ENCODE peak calls at places on chromosomes 6 and 20, in ten cellular contexts. One of them, this sample, is unnamed. For H3K9me3, the result is how much of the 10 kb centered on the place peaks cover.

GRCh38 chr20:25276533-25277050 is 28.7 kb downstream of the PYGB start:
- DNase-seq in SK-N-SH: no peak
- DNase-seq in vagina: no peak
- DNase-seq in GM12878: no peak
- DNase-seq in Panc1: no peak
- DNase-seq in HepG2: no peak
- DNase-seq in HCT116: no peak
- DNase-seq in K562: no peak
- DNase-seq in prostate gland: no peak
- DNase-seq in transverse colon: peak
- DNase-seq in this sample: peak

GRCh38 chr20:40314278-40314677 is 374.8 kb downstream of the MAFB start:
- DNase-seq in SK-N-SH: no peak
- DNase-seq in vagina: no peak
- DNase-seq in GM12878: no peak
- DNase-seq in Panc1: no peak
- DNase-seq in HepG2: no peak
- DNase-seq in HCT116: no peak
- DNase-seq in K562: no peak
- DNase-seq in prostate gland: no peak
- DNase-seq in transverse colon: no peak
- DNase-seq in this sample: no peak

GRCh38 chr6:97401533-97401932 is 118.5 kb upstream of the MMS22L start:
- DNase-seq in SK-N-SH: no peak
- DNase-seq in vagina: no peak
- DNase-seq in GM12878: no peak
- DNase-seq in Panc1: no peak
- DNase-seq in HepG2: no peak
- DNase-seq in HCT116: no peak
- DNase-seq in K562: no peak
- DNase-seq in prostate gland: no peak
- DNase-seq in transverse colon: no peak
- DNase-seq in this sample: no peak

GRCh38 chr20:39897058-39897457 is 792.0 kb downstream of the MAFB start:
- DNase-seq in SK-N-SH: no peak
- DNase-seq in vagina: no peak
- DNase-seq in GM12878: no peak
- DNase-seq in Panc1: no peak
- DNase-seq in HepG2: no peak
- DNase-seq in HCT116: no peak
- DNase-seq in K562: no peak
- DNase-seq in prostate gland: no peak
- DNase-seq in transverse colon: no peak
- DNase-seq in this sample: no peak

GRCh38 chr20:35271073-35271882 is 6.6 kb downstream of the MMP24OS start:
- DNase-seq in SK-N-SH: no peak
- DNase-seq in vagina: no peak
- DNase-seq in GM12878: no peak
- DNase-seq in Panc1: no peak
- DNase-seq in HepG2: no peak
- DNase-seq in HCT116: no peak
- DNase-seq in K562: peak
- DNase-seq in prostate gland: no peak
- DNase-seq in transverse colon: no peak
- DNase-seq in this sample: no peak

GRCh38 chr6:8764733-8765132 is 329.4 kb upstream of the SLC35B3 start:
- DNase-seq in SK-N-SH: no peak
- DNase-seq in vagina: no peak
- DNase-seq in GM12878: no peak
- DNase-seq in Panc1: no peak
- DNase-seq in HepG2: no peak
- DNase-seq in HCT116: no peak
- DNase-seq in K562: no peak
- DNase-seq in prostate gland: no peak
- DNase-seq in transverse colon: no peak
- DNase-seq in this sample: no peak

GRCh38 chr6:41768545-41769308 is 11.0 kb downstream of the FRS3 start:
- DNase-seq in SK-N-SH: peak
- DNase-seq in vagina: no peak
- DNase-seq in GM12878: no peak
- DNase-seq in Panc1: no peak
- DNase-seq in HepG2: peak
- DNase-seq in HCT116: no peak
- DNase-seq in K562: peak
- DNase-seq in prostate gland: peak
- DNase-seq in transverse colon: peak
- DNase-seq in this sample: no peak

GRCh38 chr6:148981515-148981914 is 234.7 kb downstream of the UST start:
- DNase-seq in SK-N-SH: no peak
- DNase-seq in vagina: no peak
- DNase-seq in GM12878: no peak
- DNase-seq in Panc1: no peak
- DNase-seq in HepG2: no peak
- DNase-seq in HCT116: no peak
- DNase-seq in K562: no peak
- DNase-seq in prostate gland: no peak
- DNase-seq in transverse colon: no peak
- DNase-seq in this sample: no peak

GRCh38 chr6:128569737-128570438 is 49.5 kb upstream of the PTPRK start:
- DNase-seq in SK-N-SH: no peak
- DNase-seq in vagina: no peak
- DNase-seq in GM12878: no peak
- DNase-seq in Panc1: peak
- DNase-seq in HepG2: no peak
- DNase-seq in HCT116: peak
- DNase-seq in K562: no peak
- DNase-seq in prostate gland: no peak
- DNase-seq in transverse colon: no peak
- DNase-seq in this sample: no peak

GRCh38 chr20:15056231-15056630 is 718.8 kb upstream of the FLRT3 start:
- DNase-seq in SK-N-SH: no peak
- DNase-seq in vagina: no peak
- DNase-seq in GM12878: no peak
- DNase-seq in Panc1: no peak
- DNase-seq in HepG2: no peak
- DNase-seq in HCT116: no peak
- DNase-seq in K562: no peak
- DNase-seq in prostate gland: no peak
- DNase-seq in transverse colon: no peak
- DNase-seq in this sample: no peak

GRCh38 chr6:14074723-14075503 is 42.7 kb upstream of the CD83 start:
- DNase-seq in SK-N-SH: peak
- DNase-seq in vagina: no peak
- DNase-seq in GM12878: no peak
- DNase-seq in Panc1: no peak
- DNase-seq in HepG2: no peak
- DNase-seq in HCT116: no peak
- DNase-seq in K562: no peak
- DNase-seq in prostate gland: no peak
- DNase-seq in transverse colon: no peak
- DNase-seq in this sample: no peak

GRCh38 chr6:44496705-44497369 is 109.3 kb downstream of the CDC5L start:
- DNase-seq in SK-N-SH: no peak
- DNase-seq in vagina: peak
- DNase-seq in GM12878: no peak
- DNase-seq in Panc1: no peak
- DNase-seq in HepG2: no peak
- DNase-seq in HCT116: no peak
- DNase-seq in K562: no peak
- DNase-seq in prostate gland: peak
- DNase-seq in transverse colon: no peak
- DNase-seq in this sample: no peak

DNA sequence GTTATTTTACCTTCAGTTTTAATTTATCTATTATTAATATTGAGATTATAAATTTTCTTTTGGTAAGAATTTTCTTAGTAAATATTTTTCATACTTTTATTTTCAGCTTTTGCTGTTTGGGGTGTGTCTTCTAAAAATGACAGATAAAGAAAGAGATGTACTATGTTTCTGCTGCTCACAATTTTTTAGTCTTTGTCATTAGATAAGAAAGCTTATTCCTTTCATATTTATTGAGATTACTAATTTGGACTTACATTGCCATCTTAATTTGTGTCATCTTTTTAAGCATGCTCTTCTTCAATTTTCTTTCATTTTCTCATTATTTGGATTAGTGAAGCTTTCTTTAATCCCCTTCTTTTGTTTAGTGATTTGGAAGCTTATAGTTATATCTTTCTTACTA is 13.6 kb upstream of the PHACTR2 start:
- DNase-seq in SK-N-SH: no peak
- DNase-seq in vagina: no peak
- DNase-seq in GM12878: no peak
- DNase-seq in Panc1: no peak
- DNase-seq in HepG2: no peak
- DNase-seq in HCT116: no peak
- DNase-seq in K562: no peak
- DNase-seq in prostate gland: no peak
- DNase-seq in transverse colon: no peak
- DNase-seq in this sample: no peak
- H3K9me3 ChIP-seq in SK-N-SH: under half
- H3K9me3 ChIP-seq in vagina: under half
- H3K9me3 ChIP-seq in GM12878: under half
- H3K9me3 ChIP-seq in Panc1: under half
- H3K9me3 ChIP-seq in HepG2: under half
- H3K9me3 ChIP-seq in HCT116: under half
- H3K9me3 ChIP-seq in K562: under half
- H3K9me3 ChIP-seq in prostate gland: under half
- H3K9me3 ChIP-seq in transverse colon: under half
- H3K9me3 ChIP-seq in this sample: under half

GRCh38 chr6:11210386-11211138 is 21.9 kb downstream of the NEDD9 start:
- DNase-seq in SK-N-SH: no peak
- DNase-seq in vagina: no peak
- DNase-seq in GM12878: no peak
- DNase-seq in Panc1: no peak
- DNase-seq in HepG2: no peak
- DNase-seq in HCT116: no peak
- DNase-seq in K562: no peak
- DNase-seq in prostate gland: no peak
- DNase-seq in transverse colon: no peak
- DNase-seq in this sample: no peak

GRCh38 chr6:11211235-11211634 is 21.2 kb downstream of the NEDD9 start:
- DNase-seq in SK-N-SH: no peak
- DNase-seq in vagina: no peak
- DNase-seq in GM12878: no peak
- DNase-seq in Panc1: no peak
- DNase-seq in HepG2: no peak
- DNase-seq in HCT116: no peak
- DNase-seq in K562: no peak
- DNase-seq in prostate gland: no peak
- DNase-seq in transverse colon: no peak
- DNase-seq in this sample: no peak

GRCh38 chr6:11208267-11208666 is 24.2 kb downstream of the NEDD9 start:
- DNase-seq in SK-N-SH: no peak
- DNase-seq in vagina: no peak
- DNase-seq in GM12878: no peak
- DNase-seq in Panc1: no peak
- DNase-seq in HepG2: no peak
- DNase-seq in HCT116: no peak
- DNase-seq in K562: no peak
- DNase-seq in prostate gland: no peak
- DNase-seq in transverse colon: no peak
- DNase-seq in this sample: no peak

GRCh38 chr6:11209369-11209768 is 23.1 kb downstream of the NEDD9 start:
- DNase-seq in SK-N-SH: no peak
- DNase-seq in vagina: no peak
- DNase-seq in GM12878: no peak
- DNase-seq in Panc1: no peak
- DNase-seq in HepG2: no peak
- DNase-seq in HCT116: no peak
- DNase-seq in K562: no peak
- DNase-seq in prostate gland: no peak
- DNase-seq in transverse colon: no peak
- DNase-seq in this sample: no peak

DNA sequence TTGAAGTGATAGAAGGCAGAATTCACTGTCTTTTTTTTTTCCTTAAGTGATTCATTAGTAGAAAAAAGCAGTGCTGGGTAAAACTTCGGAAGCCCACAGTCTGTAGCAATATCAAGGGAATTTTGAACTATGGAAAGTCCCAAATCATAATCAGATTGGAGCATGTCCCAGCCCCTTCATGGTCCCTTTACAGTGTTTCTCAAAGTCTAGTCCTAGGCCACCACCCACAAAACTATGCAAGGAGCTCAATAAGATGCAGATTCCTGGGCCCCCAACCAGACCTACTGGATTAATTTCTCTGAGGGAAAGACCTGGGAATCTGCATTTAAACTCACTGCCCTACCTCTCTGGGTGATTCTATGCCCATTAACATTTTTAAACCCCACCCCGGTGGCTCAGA is 22.5 kb downstream of the NEDD9 start:
- DNase-seq in SK-N-SH: no peak
- DNase-seq in vagina: no peak
- DNase-seq in GM12878: no peak
- DNase-seq in Panc1: no peak
- DNase-seq in HepG2: no peak
- DNase-seq in HCT116: no peak
- DNase-seq in K562: no peak
- DNase-seq in prostate gland: no peak
- DNase-seq in transverse colon: no peak
- DNase-seq in this sample: no peak
- H3K27ac ChIP-seq in SK-N-SH: peak
- H3K27ac ChIP-seq in vagina: peak
- H3K27ac ChIP-seq in GM12878: no peak
- H3K27ac ChIP-seq in Panc1: no peak
- H3K27ac ChIP-seq in HepG2: peak
- H3K27ac ChIP-seq in HCT116: no peak
- H3K27ac ChIP-seq in K562: no peak
- H3K27ac ChIP-seq in prostate gland: no peak
- H3K27ac ChIP-seq in transverse colon: peak
- H3K27ac ChIP-seq in this sample: no peak

DNA sequence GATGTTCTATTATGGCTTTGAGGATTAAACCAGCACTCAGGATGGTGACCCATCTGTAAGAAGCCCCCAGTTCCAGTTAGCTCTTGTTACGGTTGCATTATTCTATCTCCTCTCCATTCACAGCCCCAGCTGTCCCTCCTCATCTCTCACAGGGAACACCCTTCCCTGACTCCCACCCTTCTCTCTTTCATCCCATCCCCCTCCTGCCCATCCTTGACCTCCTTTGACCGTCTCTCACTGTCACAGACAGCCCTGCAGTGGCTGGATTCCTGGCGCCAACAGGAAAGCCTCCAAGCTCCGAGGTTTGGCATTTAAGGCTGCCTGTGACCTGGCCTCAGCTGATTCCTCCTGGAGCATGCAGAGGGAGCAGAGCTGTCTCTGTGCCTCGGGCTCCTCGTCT is 4.2 kb upstream of the BPIFB4 start:
- DNase-seq in SK-N-SH: no peak
- DNase-seq in vagina: no peak
- DNase-seq in GM12878: no peak
- DNase-seq in Panc1: no peak
- DNase-seq in HepG2: no peak
- DNase-seq in HCT116: no peak
- DNase-seq in K562: no peak
- DNase-seq in prostate gland: no peak
- DNase-seq in transverse colon: no peak
- DNase-seq in this sample: no peak
- TF ChIP-seq POLR2AphosphoS5 in SK-N-SH: no peak
- TF ChIP-seq POLR2AphosphoS5 in vagina: no peak
- TF ChIP-seq POLR2AphosphoS5 in GM12878: no peak
- TF ChIP-seq POLR2AphosphoS5 in Panc1: no peak
- TF ChIP-seq POLR2AphosphoS5 in HepG2: no peak
- TF ChIP-seq POLR2AphosphoS5 in HCT116: no peak
- TF ChIP-seq POLR2AphosphoS5 in K562: no peak
- TF ChIP-seq POLR2AphosphoS5 in prostate gland: no peak
- TF ChIP-seq POLR2AphosphoS5 in transverse colon: no peak
- TF ChIP-seq POLR2AphosphoS5 in this sample: no peak

GRCh38 chr20:59650418-59650817 is 46.1 kb downstream of the PHACTR3 start:
- DNase-seq in SK-N-SH: no peak
- DNase-seq in vagina: no peak
- DNase-seq in GM12878: no peak
- DNase-seq in Panc1: no peak
- DNase-seq in HepG2: no peak
- DNase-seq in HCT116: no peak
- DNase-seq in K562: no peak
- DNase-seq in prostate gland: no peak
- DNase-seq in transverse colon: no peak
- DNase-seq in this sample: no peak
- H3K9me3 ChIP-seq in SK-N-SH: under half
- H3K9me3 ChIP-seq in vagina: under half
- H3K9me3 ChIP-seq in GM12878: under half
- H3K9me3 ChIP-seq in Panc1: under half
- H3K9me3 ChIP-seq in HepG2: under half
- H3K9me3 ChIP-seq in HCT116: under half
- H3K9me3 ChIP-seq in K562: under half
- H3K9me3 ChIP-seq in prostate gland: under half
- H3K9me3 ChIP-seq in transverse colon: under half
- H3K9me3 ChIP-seq in this sample: under half

This sample was measured in suprapubic skin.